ENCODE peak calls at places on chromosomes 13 and 19, in nine cellular contexts. E is RWPE2; Z is PC-9; M is H1; Y is heart right ventricle; N is heart left ventricle; V is psoas muscle; I is body of pancreas; G is CD8-positive, alpha-beta T cell. D is an unnamed sample.
A peak's percentile ranks its signal among the peaks of the same experiment; 100 is the strongest.

GRCh38 chr13:100630564-100630963 is 42.0 kb upstream of the GGACT start:
- DNase-seq in G (no peak), Z (no peak), I (no peak), M (no peak), Y (no peak), E (no peak), N (no peak), V (no peak), D (no peak)

GRCh38 chr13:33152389-33152788 is 133.2 kb downstream of the STARD13 start:
- DNase-seq in I (no peak), M (no peak), E (no peak), G (no peak), V (no peak), Y (no peak), N (no peak), Z (peak; percentile 93), D (no peak)

GRCh38 chr19:32819415-32820400 is 49.9 kb downstream of the SLC7A9 start:
- DNase-seq in G (no peak), I (no peak), V (no peak), E (no peak), Y (no peak), M (no peak), Z (peak; percentile 10), N (no peak), D (no peak)

GRCh38 chr13:76871332-76871945 is 14.8 kb downstream of the KCTD12 start:
- DNase-seq in M (no peak), G (no peak), V (no peak), N (no peak), Z (no peak), E (no peak), I (no peak), Y (no peak), D (no peak)

GRCh38 chr13:90493667-90494066 is 853.8 kb upstream of the MIR17HG start:
- DNase-seq in M (no peak), Z (no peak), N (no peak), E (no peak), G (no peak), Y (no peak), I (no peak), V (no peak), D (no peak)

GRCh38 chr13:47672982-47673670 is 327.9 kb downstream of the SUCLA2 start:
- DNase-seq in Y (peak; percentile 3), V (no peak), G (no peak), Z (no peak), N (no peak), I (no peak), E (no peak), M (no peak), D (no peak)

GRCh38 chr13:74290324-74290773 is 156.1 kb upstream of the KLF12 start:
- DNase-seq in I (peak; percentile 39), E (peak; percentile 27), N (peak; percentile 39), V (no peak), M (no peak), Y (no peak), Z (peak; percentile 40), G (peak; percentile 69), D (no peak)

GRCh38 chr19:51676566-51677083 is 16.5 kb upstream of the SPACA6 start:
- DNase-seq in Z (no peak), N (no peak), Y (no peak), M (no peak), G (peak; percentile 72), E (no peak), V (no peak), I (no peak), D (no peak)

GRCh38 chr13:47457631-47458030 is 543.4 kb downstream of the SUCLA2 start:
- DNase-seq in G (no peak), E (no peak), M (no peak), Z (no peak), I (no peak), N (no peak), Y (no peak), V (no peak), D (no peak)

GRCh38 chr19:52638601-52639000 is 446 bp upstream of the ZNF83 start:
- DNase-seq in E (no peak), G (no peak), Z (no peak), V (peak; percentile 33), I (peak; percentile 13), M (no peak), Y (peak; percentile 17), N (peak; percentile 17), D (peak; percentile 59)

GRCh38 chr13:111011899-111012298 is 97.0 kb upstream of the ANKRD10 start:
- DNase-seq in G (no peak), I (no peak), E (no peak), N (no peak), Z (no peak), M (no peak), V (no peak), Y (no peak), D (no peak)

GRCh38 chr13:32639502-32640105 is 53.4 kb downstream of the PDS5B start:
- DNase-seq in V (peak; percentile 28), Y (no peak), I (peak; percentile 73), G (peak; percentile 56), E (no peak), Z (no peak), N (peak; percentile 43), M (no peak), D (peak; percentile 67)

GRCh38 chr19:1851581-1852293 is 3.5 kb upstream of the REXO1 start:
- DNase-seq in E (no peak), I (no peak), G (peak; percentile 87), N (no peak), M (no peak), Z (no peak), V (peak; percentile 24), Y (no peak), D (no peak)

GRCh38 chr19:1852294-1852646 is 4.0 kb upstream of the REXO1 start:
- DNase-seq in G (no peak), N (no peak), E (no peak), Z (no peak), V (peak; percentile 12), I (no peak), M (no peak), Y (no peak), D (no peak)

GRCh38 chr19:1852729-1853128 is 4.4 kb upstream of the REXO1 start:
- DNase-seq in M (no peak), I (no peak), E (no peak), Z (no peak), V (peak; percentile 14), G (no peak), Y (no peak), N (no peak), D (no peak)

GRCh38 chr19:1849999-1850398 is 1.7 kb upstream of the REXO1 start:
- DNase-seq in I (no peak), G (no peak), E (no peak), M (no peak), Z (no peak), N (no peak), V (no peak), Y (no peak), D (no peak)

GRCh38 chr19:1850809-1851544 is 2.7 kb upstream of the REXO1 start:
- DNase-seq in N (no peak), I (no peak), G (no peak), M (no peak), V (peak; percentile 10), E (no peak), Z (no peak), Y (no peak), D (no peak)
- TF ChIP-seq CTCF in N (no peak), I (no peak), G (no peak), M (peak; percentile 74), V (no peak), E (peak; percentile 8), Z (no peak), Y (no peak), D (no peak)

GRCh38 chr19:8831832-8832131 is 322 bp downstream of the ZNF558 start:
- DNase-seq in E (no peak), I (no peak), V (no peak), Z (no peak), M (no peak), Y (no peak), G (no peak), N (no peak), D (no peak)
- H3K9me3 ChIP-seq in E (peaks cover 3% of the 10 kb centered on the region), I (no peaks in the 10 kb centered on the region), V (no peaks in the 10 kb centered on the region), Z (no peaks in the 10 kb centered on the region), M (peaks cover 6% of the 10 kb centered on the region), Y (no peaks in the 10 kb centered on the region), G (no peaks in the 10 kb centered on the region), N (no peaks in the 10 kb centered on the region), D (no peaks in the 10 kb centered on the region)

DNA sequence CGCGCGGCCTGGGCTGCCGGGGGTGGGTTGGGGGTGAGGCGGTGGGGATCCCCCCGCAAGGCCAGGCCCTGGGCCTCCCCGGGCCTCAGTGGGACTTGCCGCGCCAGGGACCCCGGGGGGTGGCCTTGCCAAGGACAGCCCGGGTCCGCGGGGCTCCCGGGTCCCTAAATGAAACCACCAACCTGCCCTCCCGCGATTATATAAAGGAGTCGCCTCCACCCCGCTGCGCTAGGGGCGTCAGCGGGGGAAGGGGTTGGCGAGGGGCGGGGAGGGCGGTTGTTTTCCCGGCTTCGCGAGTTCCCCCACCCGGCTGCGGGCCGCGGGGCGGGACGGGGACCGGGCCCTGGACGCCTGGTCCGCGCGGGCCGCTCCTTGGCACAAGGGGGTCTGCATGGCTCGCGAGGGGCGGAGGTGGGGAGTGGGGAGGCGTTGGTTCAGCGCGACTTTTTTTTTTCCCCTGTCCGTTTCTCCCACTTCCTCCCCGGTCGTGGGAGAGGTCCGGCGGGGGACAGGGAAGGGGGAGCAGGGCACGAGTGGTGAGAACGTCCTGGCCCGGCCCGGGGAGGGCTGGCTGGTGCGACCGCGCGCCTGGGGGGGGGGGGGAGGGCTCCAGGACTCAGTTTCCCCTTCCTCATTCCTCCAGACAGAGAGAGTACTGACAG is 828 bp upstream of the ZBTB7A start:
- DNase-seq in G (no peak), N (no peak), Y (peak; percentile 57), E (no peak), I (peak; percentile 50), V (peak; percentile 48), Z (no peak), M (no peak), D (no peak)
- TF ChIP-seq CTCF in G (no peak), N (peak; percentile 7), Y (peak; percentile 21), E (no peak), I (no peak), V (no peak), Z (no peak), M (no peak), D (no peak)

GRCh38 chr19:48255376-48256303 is at the start of gene CARD8:
- DNase-seq in N (peak; percentile 85), E (peak; percentile 72), G (peak; percentile 87), Y (peak; percentile 68), V (peak; percentile 76), I (peak; percentile 91), M (peak; percentile 53), Z (peak; percentile 82), D (peak; percentile 84)
- H3K9me3 ChIP-seq in N (no peaks in the 10 kb centered on the region), E (peaks cover 2% of the 10 kb centered on the region), G (no peaks in the 10 kb centered on the region), Y (no peaks in the 10 kb centered on the region), V (no peaks in the 10 kb centered on the region), I (no peaks in the 10 kb centered on the region), M (no peaks in the 10 kb centered on the region), Z (no peaks in the 10 kb centered on the region), D (no peaks in the 10 kb centered on the region)

DNA sequence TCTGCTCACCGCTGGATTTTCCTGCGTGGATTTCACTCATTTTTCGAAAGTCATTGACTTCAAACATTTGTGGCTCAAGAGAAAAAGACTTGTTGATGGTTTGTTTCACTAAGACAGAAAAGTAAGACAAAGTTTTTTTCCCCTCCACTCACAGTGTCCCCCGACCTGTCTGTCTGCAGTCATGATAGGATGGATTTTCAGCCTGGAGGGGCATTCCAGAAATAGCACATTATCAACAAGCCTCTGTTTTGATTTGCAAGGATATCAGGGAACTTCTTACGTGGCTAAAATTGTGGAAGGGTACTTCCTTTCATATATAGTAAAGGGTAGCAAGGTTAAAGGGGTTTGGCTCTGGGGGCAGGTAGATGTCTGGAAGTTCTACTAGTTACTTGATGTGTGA is 11.8 kb downstream of the SOX21 start:
- DNase-seq in M (no peak), E (no peak), Z (no peak), V (no peak), I (no peak), Y (no peak), G (no peak), N (no peak), D (no peak)
- TF ChIP-seq CTCF in M (no peak), E (no peak), Z (no peak), V (no peak), I (no peak), Y (no peak), G (no peak), N (no peak), D (no peak)

D was measured in right atrium auricular region.